ENCODE peak calls at places on chromosome 1, in nine cellular contexts. W is heart right ventricle; P is AG04449; U is WTC11; F is mammary epithelial cell; N is pancreas; A is CD8-positive, alpha-beta T cell; K is HCT116; D is endothelial cell. T is an unnamed sample.

GRCh38 chr1:216500273-216500967 is 77.2 kb upstream of the USH2A start:
- DNase-seq in W (no peak), P (no peak), U (no peak), F (no peak), N (no peak), A (no peak), K (no peak), D (no peak), T (no peak)

GRCh38 chr1:62516600-62516999 is 79.8 kb downstream of the USP1 start:
- DNase-seq in W (no peak), P (no peak), U (no peak), F (no peak), N (no peak), A (no peak), K (no peak), D (no peak), T (no peak)

GRCh38 chr1:3668148-3668547 is 15.8 kb downstream of the TP73 start:
- DNase-seq in W (no peak), P (no peak), U (peak), F (no peak), N (no peak), A (no peak), K (no peak), D (no peak), T (no peak)

GRCh38 chr1:103107696-103108524 is at the start of gene COL11A1:
- DNase-seq in W (no peak), P (no peak), U (peak), F (no peak), N (no peak), A (no peak), K (no peak), D (peak), T (no peak)

GRCh38 chr1:56065729-56066128 is 513.6 kb downstream of the PLPP3 start:
- DNase-seq in W (no peak), P (peak), U (no peak), F (no peak), N (no peak), A (no peak), K (no peak), D (no peak), T (no peak)

GRCh38 chr1:228001738-228002535 is 4.9 kb upstream of the WNT3A start:
- DNase-seq in W (no peak), P (no peak), U (no peak), F (no peak), N (no peak), A (no peak), K (no peak), D (no peak), T (no peak)

GRCh38 chr1:11688506-11688905 is 3.0 kb upstream of the DRAXIN start:
- DNase-seq in W (no peak), P (no peak), U (no peak), F (no peak), N (no peak), A (no peak), K (no peak), D (no peak), T (no peak)

GRCh38 chr1:73401666-73402065 is 796.3 kb downstream of the LRRIQ3 start:
- DNase-seq in W (no peak), P (no peak), U (no peak), F (no peak), N (no peak), A (no peak), K (no peak), D (no peak), T (no peak)

DNA sequence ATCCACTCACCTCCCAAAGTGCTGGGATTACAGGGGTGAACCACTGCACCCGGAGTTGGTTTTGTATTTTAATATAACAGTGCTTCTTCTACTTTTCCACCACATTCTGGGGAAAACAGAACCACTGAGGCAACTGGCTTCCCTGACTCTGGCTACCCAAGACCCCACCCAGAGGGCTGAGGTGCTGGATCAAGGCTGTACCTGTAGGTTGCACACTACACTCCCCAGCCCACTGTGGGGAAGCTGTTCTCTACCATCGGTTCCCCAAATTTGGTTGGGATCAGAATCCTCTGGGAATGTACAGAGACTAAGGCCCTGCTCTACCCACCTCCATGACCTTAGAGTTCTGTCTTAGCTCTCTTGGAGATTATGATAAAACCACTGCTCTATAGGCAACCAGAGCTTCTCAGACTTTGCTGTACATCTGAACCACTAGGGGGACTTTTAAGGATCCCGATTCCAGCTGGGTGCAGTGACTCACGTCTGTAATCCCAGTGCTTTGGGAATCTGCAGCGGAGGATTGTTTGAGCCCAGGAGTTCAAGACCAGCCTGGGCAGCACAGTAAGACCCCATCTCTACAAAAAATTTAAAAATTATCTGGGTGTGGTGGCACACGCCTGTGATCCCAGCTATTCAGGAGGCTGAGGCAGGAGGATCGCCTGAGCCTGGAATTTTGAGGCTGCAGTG is 51.6 kb downstream of the GNG4 start:
- DNase-seq in W (no peak), P (no peak), U (no peak), F (peak), N (no peak), A (no peak), K (peak), D (no peak), T (peak)
- TF ChIP-seq CTCF in W (no peak), P (peak), U (no peak), F (peak), N (no peak), A (no peak), K (peak), D (peak), T (peak)

GRCh38 chr1:222561656-222562055 is 13.8 kb upstream of the HHIPL2 start:
- DNase-seq in W (no peak), P (no peak), U (no peak), F (no peak), N (no peak), A (no peak), K (no peak), D (no peak), T (no peak)
- TF ChIP-seq CTCF in W (no peak), P (no peak), U (no peak), F (no peak), N (no peak), A (no peak), K (peak), D (no peak), T (peak)

GRCh38 chr1:70112838-70113237 is 92.5 kb downstream of the LRRC40 start:
- DNase-seq in W (no peak), P (no peak), U (no peak), F (no peak), N (no peak), A (no peak), K (no peak), D (no peak), T (no peak)
- TF ChIP-seq CTCF in W (no peak), P (no peak), U (peak), F (no peak), N (no peak), A (no peak), K (peak), D (no peak), T (no peak)

GRCh38 chr1:161020573-161021167 is at the start of gene F11R:
- DNase-seq in W (peak), P (no peak), U (peak), F (peak), N (peak), A (peak), K (no peak), D (peak), T (no peak)
- TF ChIP-seq CTCF in W (no peak), P (no peak), U (no peak), F (peak), N (no peak), A (no peak), K (peak), D (peak), T (peak)

DNA sequence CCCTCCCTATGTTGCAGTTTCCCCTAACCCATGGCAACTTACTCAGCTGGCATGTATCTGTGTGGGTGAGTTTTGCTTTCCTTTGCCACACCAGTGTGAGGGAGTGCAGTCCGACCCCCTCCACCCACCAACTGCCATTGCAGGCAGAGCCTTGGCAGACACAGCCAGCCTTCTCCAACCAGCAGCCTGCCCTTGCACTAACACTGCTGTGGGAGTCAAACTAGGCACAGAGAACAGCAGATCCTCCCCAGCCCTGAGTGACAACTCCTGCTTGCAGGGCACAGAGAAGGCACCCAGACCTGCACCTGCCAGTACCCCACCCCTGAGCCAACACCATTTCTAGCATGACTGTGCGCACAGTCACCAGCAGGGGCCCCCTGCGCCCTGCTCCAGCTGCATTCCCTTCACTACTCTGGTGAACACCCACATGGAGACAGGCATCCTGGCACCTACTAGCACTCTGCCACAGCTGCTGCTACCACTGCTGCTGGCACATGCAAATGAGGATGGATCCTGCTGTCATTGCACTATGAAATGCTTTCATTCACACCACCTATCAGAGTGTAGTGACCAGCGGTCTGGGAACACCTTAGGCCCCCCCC is 98.4 kb downstream of the MAGI3 start:
- DNase-seq in W (no peak), P (no peak), U (peak), F (peak), N (no peak), A (no peak), K (no peak), D (no peak), T (no peak)
- TF ChIP-seq CTCF in W (no peak), P (no peak), U (no peak), F (peak), N (no peak), A (no peak), K (peak), D (no peak), T (no peak)

GRCh38 chr1:237226177-237226944 is 184.4 kb downstream of the RYR2 start:
- DNase-seq in W (no peak), P (no peak), U (no peak), F (no peak), N (no peak), A (no peak), K (no peak), D (no peak), T (no peak)

GRCh38 chr1:237232501-237232900 is 190.5 kb downstream of the RYR2 start:
- DNase-seq in W (no peak), P (no peak), U (peak), F (no peak), N (no peak), A (no peak), K (no peak), D (no peak), T (no peak)

GRCh38 chr1:237229333-237229732 is 187.3 kb downstream of the RYR2 start:
- DNase-seq in W (no peak), P (no peak), U (no peak), F (no peak), N (no peak), A (no peak), K (no peak), D (no peak), T (no peak)

GRCh38 chr1:237227507-237227906 is 185.5 kb downstream of the RYR2 start:
- DNase-seq in W (no peak), P (no peak), U (no peak), F (no peak), N (no peak), A (no peak), K (no peak), D (no peak), T (no peak)

GRCh38 chr1:237228421-237228820 is 186.4 kb downstream of the RYR2 start:
- DNase-seq in W (no peak), P (no peak), U (no peak), F (no peak), N (no peak), A (no peak), K (no peak), D (no peak), T (no peak)
- TF ChIP-seq CTCF in W (no peak), P (no peak), U (no peak), F (no peak), N (no peak), A (no peak), K (no peak), D (no peak), T (no peak)

DNA sequence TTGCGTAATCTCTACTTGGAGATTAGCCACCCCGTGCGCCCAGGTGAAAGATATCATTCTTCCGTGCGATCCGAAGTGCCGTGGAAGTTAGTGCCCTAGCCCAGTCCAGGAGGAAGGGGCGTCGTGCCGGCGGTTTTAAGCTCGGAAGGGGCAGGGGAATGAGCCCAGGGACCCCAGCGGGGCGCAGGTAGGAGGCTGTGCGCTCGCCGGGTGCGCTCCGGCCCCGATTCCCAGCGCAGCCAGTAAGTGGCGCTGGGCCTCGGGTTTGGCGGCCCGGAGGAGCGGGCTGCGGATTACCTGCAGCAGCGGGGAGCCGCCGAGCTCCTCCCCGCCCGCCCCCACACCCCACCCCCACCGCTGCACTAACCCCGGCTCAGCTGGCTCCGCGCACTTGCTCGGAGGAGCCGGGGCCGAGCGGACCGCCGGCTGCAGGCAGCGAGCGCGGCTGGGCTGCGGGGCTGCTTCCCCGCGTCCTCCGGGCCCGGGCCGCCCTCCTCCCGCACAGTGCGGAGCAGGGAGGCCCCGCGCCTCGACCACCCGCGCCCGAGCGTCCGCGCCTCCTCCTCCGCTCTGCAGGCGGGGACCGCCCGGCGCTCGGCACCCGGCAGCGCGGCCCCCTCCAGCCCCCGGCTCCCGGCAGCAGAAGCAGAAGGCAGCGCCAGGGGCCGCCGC is at the start of gene RYR2:
- DNase-seq in W (no peak), P (no peak), U (peak), F (no peak), N (peak), A (no peak), K (no peak), D (peak), T (no peak)
- TF ChIP-seq CTCF in W (peak), P (no peak), U (no peak), F (peak), N (no peak), A (no peak), K (no peak), D (peak), T (no peak)

GRCh38 chr1:180213401-180214177 is 16.5 kb upstream of the LHX4 start:
- DNase-seq in W (no peak), P (no peak), U (peak), F (peak), N (no peak), A (peak), K (no peak), D (no peak), T (no peak)

GRCh38 chr1:180211860-180212229 is 18.2 kb upstream of the LHX4 start:
- DNase-seq in W (no peak), P (no peak), U (no peak), F (peak), N (no peak), A (no peak), K (no peak), D (no peak), T (no peak)

GRCh38 chr1:180208264-180208663 is 21.8 kb upstream of the LHX4 start:
- DNase-seq in W (no peak), P (no peak), U (no peak), F (no peak), N (no peak), A (no peak), K (no peak), D (no peak), T (no peak)

GRCh38 chr1:180210008-180210555 is 20.0 kb upstream of the LHX4 start:
- DNase-seq in W (no peak), P (no peak), U (no peak), F (peak), N (no peak), A (no peak), K (no peak), D (no peak), T (no peak)

DNA sequence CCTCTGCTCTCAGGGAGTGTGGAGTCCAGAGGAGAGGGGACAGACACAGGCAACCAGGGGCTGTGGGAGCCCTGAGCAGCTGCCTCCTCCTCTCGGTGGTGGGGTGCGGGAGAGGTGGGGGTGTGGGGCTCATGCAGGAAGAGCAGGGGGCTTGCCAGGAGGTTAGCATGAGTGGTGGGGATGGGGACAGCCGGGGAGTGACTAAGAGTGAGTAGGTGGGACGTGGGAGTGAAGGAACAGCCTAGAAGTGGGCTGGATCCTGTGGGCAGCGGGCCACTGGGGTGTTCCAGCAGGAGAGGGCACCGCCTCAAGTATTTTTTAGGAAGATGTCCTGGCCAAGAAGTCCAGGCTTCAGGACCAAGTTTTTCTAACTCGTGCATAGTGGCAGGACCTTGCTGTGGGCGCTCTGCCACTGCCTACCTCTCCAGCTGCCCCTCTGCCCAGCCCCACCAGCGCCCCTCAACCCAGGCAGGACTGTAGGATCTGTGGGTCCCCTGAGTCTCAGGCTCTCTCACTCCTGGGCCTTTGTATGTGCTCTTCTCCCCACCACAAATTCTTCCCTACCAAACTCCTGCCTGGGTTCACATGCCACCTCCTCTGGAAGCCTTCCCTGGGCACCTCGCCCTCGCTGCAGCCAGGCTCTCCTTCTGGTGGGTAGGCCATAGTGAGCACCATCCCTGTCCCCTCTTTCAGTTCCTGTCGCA is 18.8 kb upstream of the LHX4 start:
- DNase-seq in W (no peak), P (no peak), U (no peak), F (no peak), N (no peak), A (no peak), K (no peak), D (no peak), T (no peak)
- TF ChIP-seq CTCF in W (no peak), P (no peak), U (no peak), F (no peak), N (no peak), A (no peak), K (no peak), D (no peak), T (no peak)